ENCODE peak calls at places on chromosome 11, in six cellular contexts. One of them, this sample, is unnamed.

GRCh38 chr11:70480711-70481110 is 82.4 kb downstream of the CTTN start:
- DNase-seq in fibroblast of lung: no peak
- DNase-seq in neural progenitor cell: no peak
- DNase-seq in CD8-positive, alpha-beta memory T cell: no peak
- DNase-seq in thyroid gland: no peak
- DNase-seq in tibial artery: no peak
- DNase-seq in this sample: no peak

GRCh38 chr11:26730711-26731460 is 9.0 kb upstream of the SLC5A12 start:
- DNase-seq in fibroblast of lung: peak
- DNase-seq in neural progenitor cell: no peak
- DNase-seq in CD8-positive, alpha-beta memory T cell: no peak
- DNase-seq in thyroid gland: no peak
- DNase-seq in tibial artery: no peak
- DNase-seq in this sample: no peak

GRCh38 chr11:76197332-76197731 is 9.0 kb downstream of the WNT11 start:
- DNase-seq in fibroblast of lung: no peak
- DNase-seq in neural progenitor cell: no peak
- DNase-seq in CD8-positive, alpha-beta memory T cell: no peak
- DNase-seq in thyroid gland: no peak
- DNase-seq in tibial artery: no peak
- DNase-seq in this sample: no peak

GRCh38 chr11:9568854-9569587 is 4.4 kb upstream of the WEE1 start:
- DNase-seq in fibroblast of lung: peak
- DNase-seq in neural progenitor cell: peak
- DNase-seq in CD8-positive, alpha-beta memory T cell: no peak
- DNase-seq in thyroid gland: peak
- DNase-seq in tibial artery: peak
- DNase-seq in this sample: peak

GRCh38 chr11:92384316-92384715 is 159.7 kb downstream of the FAT3 start:
- DNase-seq in fibroblast of lung: peak
- DNase-seq in neural progenitor cell: no peak
- DNase-seq in CD8-positive, alpha-beta memory T cell: no peak
- DNase-seq in thyroid gland: no peak
- DNase-seq in tibial artery: no peak
- DNase-seq in this sample: no peak

GRCh38 chr11:68044145-68044813 is 5.5 kb downstream of the TCIRG1 start:
- DNase-seq in fibroblast of lung: no peak
- DNase-seq in neural progenitor cell: no peak
- DNase-seq in CD8-positive, alpha-beta memory T cell: no peak
- DNase-seq in thyroid gland: no peak
- DNase-seq in tibial artery: no peak
- DNase-seq in this sample: no peak

GRCh38 chr11:40425168-40425567 is 1034.3 kb downstream of the LRRC4C start:
- DNase-seq in fibroblast of lung: no peak
- DNase-seq in neural progenitor cell: no peak
- DNase-seq in CD8-positive, alpha-beta memory T cell: no peak
- DNase-seq in thyroid gland: no peak
- DNase-seq in tibial artery: no peak
- DNase-seq in this sample: no peak

GRCh38 chr11:74427377-74427776 is 29.1 kb upstream of the PGM2L1 start:
- DNase-seq in fibroblast of lung: peak
- DNase-seq in neural progenitor cell: no peak
- DNase-seq in CD8-positive, alpha-beta memory T cell: no peak
- DNase-seq in thyroid gland: no peak
- DNase-seq in tibial artery: no peak
- DNase-seq in this sample: no peak

GRCh38 chr11:119218141-119218878 is 12.2 kb downstream of the CBL start:
- DNase-seq in fibroblast of lung: peak
- DNase-seq in neural progenitor cell: no peak
- DNase-seq in CD8-positive, alpha-beta memory T cell: no peak
- DNase-seq in thyroid gland: no peak
- DNase-seq in tibial artery: no peak
- DNase-seq in this sample: no peak

GRCh38 chr11:12416552-12416951 is 39.2 kb downstream of the PARVA start:
- DNase-seq in fibroblast of lung: no peak
- DNase-seq in neural progenitor cell: no peak
- DNase-seq in CD8-positive, alpha-beta memory T cell: no peak
- DNase-seq in thyroid gland: no peak
- DNase-seq in tibial artery: no peak
- DNase-seq in this sample: no peak

GRCh38 chr11:127675602-127676001 is 675.0 kb upstream of the KIRREL3 start:
- DNase-seq in fibroblast of lung: peak
- DNase-seq in neural progenitor cell: no peak
- DNase-seq in CD8-positive, alpha-beta memory T cell: no peak
- DNase-seq in thyroid gland: peak
- DNase-seq in tibial artery: no peak
- DNase-seq in this sample: no peak

GRCh38 chr11:25163421-25163820 is 666.6 kb downstream of the LUZP2 start:
- DNase-seq in fibroblast of lung: peak
- DNase-seq in neural progenitor cell: no peak
- DNase-seq in CD8-positive, alpha-beta memory T cell: no peak
- DNase-seq in thyroid gland: no peak
- DNase-seq in tibial artery: no peak
- DNase-seq in this sample: no peak

GRCh38 chr11:9607511-9607899 is 34.0 kb downstream of the WEE1 start:
- DNase-seq in fibroblast of lung: no peak
- DNase-seq in neural progenitor cell: peak
- DNase-seq in CD8-positive, alpha-beta memory T cell: no peak
- DNase-seq in thyroid gland: no peak
- DNase-seq in tibial artery: no peak
- DNase-seq in this sample: no peak

GRCh38 chr11:123425367-123425766 is 4.7 kb upstream of the GRAMD1B start:
- DNase-seq in fibroblast of lung: no peak
- DNase-seq in neural progenitor cell: no peak
- DNase-seq in CD8-positive, alpha-beta memory T cell: no peak
- DNase-seq in thyroid gland: no peak
- DNase-seq in tibial artery: no peak
- DNase-seq in this sample: no peak

GRCh38 chr11:6229911-6230310 is 4.5 kb downstream of the FHIP1B start:
- DNase-seq in fibroblast of lung: no peak
- DNase-seq in neural progenitor cell: no peak
- DNase-seq in CD8-positive, alpha-beta memory T cell: no peak
- DNase-seq in thyroid gland: no peak
- DNase-seq in tibial artery: no peak
- DNase-seq in this sample: no peak

GRCh38 chr11:109023029-109023428 is 358.2 kb downstream of the DDX10 start:
- DNase-seq in fibroblast of lung: no peak
- DNase-seq in neural progenitor cell: no peak
- DNase-seq in CD8-positive, alpha-beta memory T cell: no peak
- DNase-seq in thyroid gland: no peak
- DNase-seq in tibial artery: no peak
- DNase-seq in this sample: no peak

GRCh38 chr11:104876838-104877500 is 21.3 kb downstream of the CASP12 start:
- DNase-seq in fibroblast of lung: no peak
- DNase-seq in neural progenitor cell: no peak
- DNase-seq in CD8-positive, alpha-beta memory T cell: no peak
- DNase-seq in thyroid gland: no peak
- DNase-seq in tibial artery: no peak
- DNase-seq in this sample: no peak

GRCh38 chr11:134277176-134278001 is 1.2 kb downstream of the GLB1L3 start:
- DNase-seq in fibroblast of lung: no peak
- DNase-seq in neural progenitor cell: peak
- DNase-seq in CD8-positive, alpha-beta memory T cell: no peak
- DNase-seq in thyroid gland: no peak
- DNase-seq in tibial artery: no peak
- DNase-seq in this sample: no peak

GRCh38 chr11:108524422-108524821 is 26.2 kb upstream of the POGLUT3 start:
- DNase-seq in fibroblast of lung: no peak
- DNase-seq in neural progenitor cell: no peak
- DNase-seq in CD8-positive, alpha-beta memory T cell: no peak
- DNase-seq in thyroid gland: no peak
- DNase-seq in tibial artery: no peak
- DNase-seq in this sample: no peak

GRCh38 chr11:133936551-133936950 is 20.2 kb downstream of the IGSF9B start:
- DNase-seq in fibroblast of lung: no peak
- DNase-seq in neural progenitor cell: no peak
- DNase-seq in CD8-positive, alpha-beta memory T cell: no peak
- DNase-seq in thyroid gland: no peak
- DNase-seq in tibial artery: no peak
- DNase-seq in this sample: no peak

GRCh38 chr11:116990061-116990473 is 108.2 kb downstream of the SIK3 start:
- DNase-seq in fibroblast of lung: peak
- DNase-seq in neural progenitor cell: no peak
- DNase-seq in CD8-positive, alpha-beta memory T cell: no peak
- DNase-seq in thyroid gland: no peak
- DNase-seq in tibial artery: no peak
- DNase-seq in this sample: no peak
- H3K27ac ChIP-seq in fibroblast of lung: peak
- H3K27ac ChIP-seq in neural progenitor cell: peak
- H3K27ac ChIP-seq in CD8-positive, alpha-beta memory T cell: no peak
- H3K27ac ChIP-seq in thyroid gland: no peak
- H3K27ac ChIP-seq in tibial artery: peak
- H3K27ac ChIP-seq in this sample: no peak

DNA sequence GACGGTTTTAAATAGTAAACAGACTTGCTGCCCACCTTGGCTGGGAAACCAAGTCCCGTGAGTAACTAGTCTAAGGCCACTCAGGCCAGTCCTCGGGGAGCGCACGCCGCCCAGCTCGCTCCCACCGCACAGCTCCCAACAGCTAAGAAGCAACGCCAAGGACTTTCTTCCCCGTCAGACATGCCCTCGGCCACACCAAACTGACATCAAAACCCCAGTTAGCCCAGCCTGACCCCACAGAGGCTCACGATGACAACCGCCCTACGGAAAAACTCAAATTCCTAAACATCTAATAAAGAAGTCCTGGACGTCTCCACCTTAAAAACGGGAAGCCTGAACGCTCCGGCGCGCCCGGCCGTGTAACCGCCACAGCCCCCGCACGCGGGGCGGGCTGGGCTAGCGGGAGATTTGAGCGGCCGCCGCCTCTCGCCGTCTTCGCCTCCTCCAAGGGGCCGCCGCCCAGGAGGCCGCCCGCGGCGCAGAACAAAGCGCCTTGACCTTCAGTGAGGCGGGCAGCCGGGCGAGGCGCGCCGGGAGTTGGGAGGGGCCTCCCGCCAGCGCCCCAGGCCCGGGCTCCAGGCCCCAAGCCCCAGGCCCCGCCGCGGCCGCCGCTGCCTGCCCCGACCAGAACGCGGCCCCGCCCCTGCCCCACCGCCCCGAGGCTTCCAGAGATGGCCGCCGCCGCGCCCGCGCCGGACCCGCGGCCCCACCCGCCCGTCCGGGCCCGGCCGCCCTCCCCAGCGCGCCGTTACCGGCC is 474 bp downstream of the NAP1L4 start:
- DNase-seq in fibroblast of lung: peak
- DNase-seq in neural progenitor cell: no peak
- DNase-seq in CD8-positive, alpha-beta memory T cell: no peak
- DNase-seq in thyroid gland: peak
- DNase-seq in tibial artery: no peak
- DNase-seq in this sample: peak
- H3K27ac ChIP-seq in fibroblast of lung: peak
- H3K27ac ChIP-seq in neural progenitor cell: peak
- H3K27ac ChIP-seq in CD8-positive, alpha-beta memory T cell: peak
- H3K27ac ChIP-seq in thyroid gland: peak
- H3K27ac ChIP-seq in tibial artery: peak
- H3K27ac ChIP-seq in this sample: peak

GRCh38 chr11:73218830-73219215 is 742 bp downstream of the P2RY2 start:
- DNase-seq in fibroblast of lung: no peak
- DNase-seq in neural progenitor cell: peak
- DNase-seq in CD8-positive, alpha-beta memory T cell: no peak
- DNase-seq in thyroid gland: no peak
- DNase-seq in tibial artery: no peak
- DNase-seq in this sample: no peak

GRCh38 chr11:73218106-73218829 is at the start of gene P2RY2:
- DNase-seq in fibroblast of lung: no peak
- DNase-seq in neural progenitor cell: peak
- DNase-seq in CD8-positive, alpha-beta memory T cell: no peak
- DNase-seq in thyroid gland: peak
- DNase-seq in tibial artery: peak
- DNase-seq in this sample: no peak

GRCh38 chr11:73217810-73218105 is 323 bp upstream of the P2RY2 start:
- DNase-seq in fibroblast of lung: no peak
- DNase-seq in neural progenitor cell: no peak
- DNase-seq in CD8-positive, alpha-beta memory T cell: no peak
- DNase-seq in thyroid gland: no peak
- DNase-seq in tibial artery: no peak
- DNase-seq in this sample: no peak

GRCh38 chr11:73216466-73216865 is 1.6 kb upstream of the P2RY2 start:
- DNase-seq in fibroblast of lung: no peak
- DNase-seq in neural progenitor cell: peak
- DNase-seq in CD8-positive, alpha-beta memory T cell: no peak
- DNase-seq in thyroid gland: no peak
- DNase-seq in tibial artery: no peak
- DNase-seq in this sample: no peak

DNA sequence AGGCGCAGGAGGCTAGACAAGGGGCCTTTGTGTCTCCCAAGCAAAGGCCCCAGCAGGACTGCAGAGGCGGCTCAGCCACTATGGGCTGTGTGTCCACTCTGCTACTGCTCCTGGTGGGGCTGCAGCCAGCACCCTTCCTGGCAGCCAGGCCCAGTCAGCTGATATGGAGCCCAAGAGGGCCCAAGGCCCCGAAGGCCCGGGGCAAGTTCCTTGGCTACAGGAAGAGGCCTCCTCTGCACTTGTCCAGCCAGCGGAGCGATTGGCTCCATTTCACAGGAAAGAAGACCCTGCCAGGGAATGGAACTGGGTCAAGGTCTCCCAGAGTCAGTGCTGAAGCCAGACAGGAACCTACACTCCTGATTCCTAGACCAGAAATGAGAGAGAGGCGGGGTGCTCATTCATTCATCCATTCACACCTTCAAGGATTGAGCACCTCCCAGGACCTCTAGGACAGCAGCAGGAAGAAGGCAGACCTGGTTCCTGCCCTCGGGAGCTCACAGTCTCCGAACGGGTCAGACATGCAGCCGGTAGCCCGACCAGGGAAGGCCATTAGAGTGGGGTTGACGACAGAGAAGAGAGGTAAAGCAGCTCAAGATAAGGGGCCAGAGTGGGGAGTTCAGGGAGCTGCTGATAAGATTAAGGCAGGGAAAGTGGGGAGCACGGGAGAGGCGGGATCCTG is 811 bp upstream of the P2RY2 start:
- DNase-seq in fibroblast of lung: no peak
- DNase-seq in neural progenitor cell: peak
- DNase-seq in CD8-positive, alpha-beta memory T cell: no peak
- DNase-seq in thyroid gland: peak
- DNase-seq in tibial artery: no peak
- DNase-seq in this sample: no peak
- H3K27ac ChIP-seq in fibroblast of lung: no peak
- H3K27ac ChIP-seq in neural progenitor cell: no peak
- H3K27ac ChIP-seq in CD8-positive, alpha-beta memory T cell: no peak
- H3K27ac ChIP-seq in thyroid gland: peak
- H3K27ac ChIP-seq in tibial artery: peak
- H3K27ac ChIP-seq in this sample: no peak

GRCh38 chr11:65429069-65429681 is 6.6 kb downstream of the NEAT1 start:
- DNase-seq in fibroblast of lung: peak
- DNase-seq in neural progenitor cell: peak
- DNase-seq in CD8-positive, alpha-beta memory T cell: no peak
- DNase-seq in thyroid gland: no peak
- DNase-seq in tibial artery: peak
- DNase-seq in this sample: no peak

GRCh38 chr11:65425971-65426838 is 3.6 kb downstream of the NEAT1 start:
- DNase-seq in fibroblast of lung: peak
- DNase-seq in neural progenitor cell: no peak
- DNase-seq in CD8-positive, alpha-beta memory T cell: no peak
- DNase-seq in thyroid gland: no peak
- DNase-seq in tibial artery: peak
- DNase-seq in this sample: no peak

GRCh38 chr11:65428578-65429068 is 6.0 kb downstream of the NEAT1 start:
- DNase-seq in fibroblast of lung: no peak
- DNase-seq in neural progenitor cell: no peak
- DNase-seq in CD8-positive, alpha-beta memory T cell: no peak
- DNase-seq in thyroid gland: no peak
- DNase-seq in tibial artery: peak
- DNase-seq in this sample: no peak

GRCh38 chr11:65426839-65427690 is 4.5 kb downstream of the NEAT1 start:
- DNase-seq in fibroblast of lung: peak
- DNase-seq in neural progenitor cell: no peak
- DNase-seq in CD8-positive, alpha-beta memory T cell: no peak
- DNase-seq in thyroid gland: peak
- DNase-seq in tibial artery: peak
- DNase-seq in this sample: no peak

GRCh38 chr11:65427691-65428577 is 5.3 kb downstream of the NEAT1 start:
- DNase-seq in fibroblast of lung: peak
- DNase-seq in neural progenitor cell: no peak
- DNase-seq in CD8-positive, alpha-beta memory T cell: no peak
- DNase-seq in thyroid gland: peak
- DNase-seq in tibial artery: peak
- DNase-seq in this sample: no peak
- H3K27ac ChIP-seq in fibroblast of lung: peak
- H3K27ac ChIP-seq in neural progenitor cell: no peak
- H3K27ac ChIP-seq in CD8-positive, alpha-beta memory T cell: peak
- H3K27ac ChIP-seq in thyroid gland: peak
- H3K27ac ChIP-seq in tibial artery: peak
- H3K27ac ChIP-seq in this sample: no peak